ENCODE peak calls at places on chromosomes 6 and 20, in seven cellular contexts. P is T-cell; Y is activated T-helper 1 cell treated with anti-CD3 and anti-CD28 coated beads, Interleukin-2, amount 50 U/mL, for 16 hours; H is posterior cingulate gyrus; W is tibial artery; U is mucosa of descending colon; S is ascending aorta. F is an unnamed sample.

GRCh38 chr6:104705095-104705707 is 154.5 kb downstream of the HACE1 start:
- DNase-seq in W (no peak), P (peak), U (no peak), H (no peak), S (no peak), Y (no peak), F (no peak)

GRCh38 chr6:3281669-3282460 is 23.1 kb downstream of the PSMG4 start:
- DNase-seq in H (no peak), Y (no peak), W (peak), P (no peak), U (no peak), S (peak), F (no peak)

GRCh38 chr6:21264288-21264818 is 329.2 kb upstream of the SOX4 start:
- DNase-seq in Y (no peak), W (no peak), H (no peak), S (no peak), P (no peak), U (no peak), F (no peak)

GRCh38 chr20:53795170-53795569 is 201.5 kb upstream of the ZNF217 start:
- DNase-seq in P (no peak), H (no peak), S (no peak), U (no peak), Y (no peak), W (no peak), F (no peak)

GRCh38 chr20:7714549-7714948 is 225.7 kb downstream of the HAO1 start:
- DNase-seq in S (no peak), U (no peak), P (no peak), Y (no peak), H (no peak), W (no peak), F (no peak)

GRCh38 chr6:84767591-84768201 is 3.3 kb upstream of the TBX18 start:
- DNase-seq in U (no peak), Y (no peak), W (no peak), S (no peak), P (no peak), H (no peak), F (no peak)

GRCh38 chr20:8424010-8424409 is 291.9 kb downstream of the PLCB1 start:
- DNase-seq in P (no peak), S (no peak), Y (no peak), H (no peak), W (no peak), U (no peak), F (no peak)

GRCh38 chr6:113412589-113413367 is 444.4 kb upstream of the MARCKS start:
- DNase-seq in Y (no peak), S (no peak), H (no peak), U (no peak), W (no peak), P (no peak), F (no peak)

GRCh38 chr20:37346232-37346525 is 239 bp downstream of the SRC start:
- DNase-seq in U (no peak), W (no peak), S (no peak), P (no peak), H (no peak), Y (no peak), F (no peak)

GRCh38 chr6:1608222-1608975 is 1.3 kb upstream of the FOXC1 start:
- DNase-seq in U (no peak), W (peak), Y (no peak), P (no peak), S (no peak), H (no peak), F (no peak)

GRCh38 chr6:169899481-169900145 is 148.2 kb downstream of the ERMARD start:
- DNase-seq in P (no peak), U (no peak), W (peak), H (no peak), S (no peak), Y (no peak), F (no peak)

GRCh38 chr6:152099816-152100618 is 292.5 kb downstream of the ESR1 start:
- DNase-seq in W (peak), P (no peak), H (no peak), Y (no peak), S (peak), U (no peak), F (no peak)

GRCh38 chr6:89952696-89953095 is 58.4 kb downstream of the GJA10 start:
- DNase-seq in Y (peak), S (no peak), U (no peak), P (peak), W (no peak), H (no peak), F (peak)

GRCh38 chr20:34753706-34754461 is 49.7 kb downstream of the TP53INP2 start:
- DNase-seq in Y (no peak), W (no peak), U (no peak), S (no peak), H (no peak), P (no peak), F (no peak)

GRCh38 chr6:70241031-70241430 is 61.9 kb downstream of the COL9A1 start:
- DNase-seq in S (no peak), P (no peak), Y (no peak), H (no peak), W (no peak), U (no peak), F (no peak)

GRCh38 chr20:766906-767305 is 1.4 kb downstream of the SLC52A3 start:
- DNase-seq in U (no peak), H (no peak), S (no peak), P (no peak), W (no peak), Y (no peak), F (no peak)

GRCh38 chr6:11650297-11650696 is 112.7 kb downstream of the TMEM170B start:
- DNase-seq in S (no peak), W (no peak), H (no peak), Y (no peak), P (no peak), U (no peak), F (no peak)

GRCh38 chr6:29926795-29927427 is 15.4 kb upstream of the HLA-A start:
- DNase-seq in W (peak), Y (peak), H (peak), U (peak), P (peak), S (peak), F (peak)

GRCh38 chr20:57124346-57124745 is 142.1 kb downstream of the BMP7 start:
- DNase-seq in S (no peak), P (no peak), W (no peak), H (no peak), U (no peak), Y (no peak), F (no peak)

GRCh38 chr6:160992323-160993314 is 1.1 kb downstream of the MAP3K4 start:
- DNase-seq in P (peak), Y (no peak), H (no peak), U (no peak), W (no peak), S (no peak), F (peak)

GRCh38 chr20:61310954-61311353 is 58.9 kb downstream of the CDH4 start:
- DNase-seq in S (no peak), W (no peak), Y (no peak), H (no peak), P (no peak), U (no peak), F (no peak)

GRCh38 chr6:7228662-7229375 is 84.2 kb downstream of the SSR1 start:
- DNase-seq in U (no peak), H (no peak), Y (no peak), W (no peak), S (no peak), P (no peak), F (no peak)

GRCh38 chr6:104526383-104526782 is 333.3 kb downstream of the HACE1 start:
- DNase-seq in S (no peak), H (no peak), P (no peak), U (no peak), Y (no peak), W (no peak), F (no peak)

GRCh38 chr6:170279977-170280688 is 10.7 kb downstream of the DLL1 start:
- DNase-seq in U (peak), W (no peak), Y (peak), P (peak), H (peak), S (peak), F (no peak)

GRCh38 chr6:38146658-38147027 is 327.1 kb downstream of the ZFAND3 start:
- DNase-seq in W (no peak), U (no peak), P (no peak), S (no peak), H (no peak), Y (no peak), F (no peak)

GRCh38 chr6:32271427-32271826 is 47.6 kb upstream of the NOTCH4 start:
- DNase-seq in H (no peak), S (no peak), U (no peak), P (no peak), Y (no peak), W (no peak), F (no peak)

GRCh38 chr6:151544453-151544852 is 50.6 kb downstream of the CCDC170 start:
- DNase-seq in H (no peak), S (no peak), W (no peak), U (no peak), Y (no peak), P (no peak), F (no peak)

GRCh38 chr6:125821825-125822281 is 31.1 kb downstream of the NCOA7 start:
- DNase-seq in Y (no peak), H (no peak), W (no peak), P (no peak), S (no peak), U (no peak), F (no peak)

GRCh38 chr6:75337805-75338204 is 53.2 kb upstream of the TMEM30A start:
- DNase-seq in Y (no peak), P (no peak), H (no peak), U (no peak), S (no peak), W (no peak), F (no peak)

GRCh38 chr6:3612341-3613041 is 139.0 kb downstream of the PXDC1 start:
- DNase-seq in S (peak), U (no peak), P (no peak), Y (no peak), W (no peak), H (no peak), F (no peak)

GRCh38 chr6:148053796-148054195 is 288.8 kb upstream of the SASH1 start:
- DNase-seq in S (no peak), U (no peak), Y (no peak), P (no peak), H (no peak), W (no peak), F (no peak)

GRCh38 chr6:23633986-23634385 is 492.0 kb upstream of the NRSN1 start:
- DNase-seq in U (no peak), W (no peak), H (peak), Y (no peak), S (no peak), P (no peak), F (no peak)

GRCh38 chr6:105257350-105257749 is 77.5 kb upstream of the POPDC3 start:
- DNase-seq in H (no peak), S (no peak), U (no peak), Y (no peak), P (no peak), W (no peak), F (no peak)

GRCh38 chr20:7657569-7657968 is 282.7 kb downstream of the HAO1 start:
- DNase-seq in P (no peak), S (no peak), Y (no peak), H (no peak), U (no peak), W (no peak), F (no peak)

GRCh38 chr6:11475019-11475418 is 62.5 kb upstream of the TMEM170B start:
- DNase-seq in W (no peak), Y (no peak), H (no peak), P (no peak), U (no peak), S (no peak), F (no peak)

GRCh38 chr6:52399511-52400315 is 20.4 kb upstream of the EFHC1 start:
- DNase-seq in U (no peak), W (no peak), H (no peak), P (no peak), S (no peak), Y (no peak), F (no peak)

GRCh38 chr6:159074120-159074684 is 29.4 kb upstream of the TAGAP start:
- DNase-seq in P (no peak), S (no peak), H (no peak), U (no peak), Y (no peak), W (no peak), F (no peak)

F was measured in activated gamma-delta T cell treated with anti-CD3 and anti-CD28 coated beads, Interleukin-2, amount 50 U/mL, for 16 hours.